ENCODE peak calls at places on chromosomes 12 and 14, in five cellular contexts. T is PC-3, J is progenitor cell of endocrine pancreas, P is fibroblast of the aortic adventitia, R is AG09309. I is an unnamed sample.

GRCh38 chr14:68182492-68182891 is 362.9 kb downstream of the RAD51B start:
- DNase-seq in T (no peak), J (no peak), P (no peak), R (no peak), I (no peak)

GRCh38 chr12:127060310-127060847 is 1206.6 kb upstream of the TMEM132C start:
- DNase-seq in T (peak; percentile 88), J (no peak), P (no peak), R (no peak), I (no peak)

GRCh38 chr14:59262717-59263469 is 74.4 kb downstream of the DAAM1 start:
- DNase-seq in T (peak; percentile 77), J (no peak), P (no peak), R (no peak), I (no peak)

GRCh38 chr14:75409425-75410205 is 18.2 kb upstream of the JDP2 start:
- DNase-seq in T (no peak), J (no peak), P (no peak), R (no peak), I (no peak)

GRCh38 chr12:70243510-70244331 is 488 bp downstream of the CNOT2 start:
- DNase-seq in T (peak; percentile 44), J (peak; percentile 14), P (peak; percentile 57), R (no peak), I (peak; percentile 74)

GRCh38 chr14:65927871-65928270 is 515.3 kb downstream of the FUT8 start:
- DNase-seq in T (no peak), J (peak; percentile 28), P (no peak), R (no peak), I (no peak)

GRCh38 chr12:98485792-98486347 is 29.5 kb upstream of the TMPO start:
- DNase-seq in T (no peak), J (no peak), P (no peak), R (no peak), I (no peak)

GRCh38 chr14:51860164-51860835 is at the start of gene GNG2:
- DNase-seq in T (peak; percentile 73), J (peak; percentile 37), P (peak; percentile 56), R (no peak), I (peak; percentile 86)

GRCh38 chr12:97995085-97995484 is 520.3 kb upstream of the TMPO start:
- DNase-seq in T (no peak), J (no peak), P (no peak), R (no peak), I (no peak)

GRCh38 chr14:26290007-26290530 is 307.8 kb downstream of the NOVA1 start:
- DNase-seq in T (peak; percentile 55), J (no peak), P (peak; percentile 83), R (no peak), I (peak; percentile 72)

GRCh38 chr14:92603309-92604257 is 90.0 kb downstream of the RIN3 start:
- DNase-seq in T (peak; percentile 68), J (no peak), P (peak; percentile 76), R (peak; percentile 78), I (peak; percentile 93)
- TF ChIP-seq CTCF in T (peak; percentile 68), J (no peak), P (peak; percentile 5), R (peak; percentile 42), I (peak; percentile 6)

GRCh38 chr12:121811434-121812319 is 7.9 kb downstream of the SETD1B start:
- DNase-seq in T (peak; percentile 84), J (peak; percentile 84), P (peak; percentile 63), R (no peak), I (peak; percentile 79)
- TF ChIP-seq CTCF in T (peak; percentile 97), J (peak; percentile 100), P (peak; percentile 70), R (peak; percentile 59), I (peak; percentile 52)

DNA sequence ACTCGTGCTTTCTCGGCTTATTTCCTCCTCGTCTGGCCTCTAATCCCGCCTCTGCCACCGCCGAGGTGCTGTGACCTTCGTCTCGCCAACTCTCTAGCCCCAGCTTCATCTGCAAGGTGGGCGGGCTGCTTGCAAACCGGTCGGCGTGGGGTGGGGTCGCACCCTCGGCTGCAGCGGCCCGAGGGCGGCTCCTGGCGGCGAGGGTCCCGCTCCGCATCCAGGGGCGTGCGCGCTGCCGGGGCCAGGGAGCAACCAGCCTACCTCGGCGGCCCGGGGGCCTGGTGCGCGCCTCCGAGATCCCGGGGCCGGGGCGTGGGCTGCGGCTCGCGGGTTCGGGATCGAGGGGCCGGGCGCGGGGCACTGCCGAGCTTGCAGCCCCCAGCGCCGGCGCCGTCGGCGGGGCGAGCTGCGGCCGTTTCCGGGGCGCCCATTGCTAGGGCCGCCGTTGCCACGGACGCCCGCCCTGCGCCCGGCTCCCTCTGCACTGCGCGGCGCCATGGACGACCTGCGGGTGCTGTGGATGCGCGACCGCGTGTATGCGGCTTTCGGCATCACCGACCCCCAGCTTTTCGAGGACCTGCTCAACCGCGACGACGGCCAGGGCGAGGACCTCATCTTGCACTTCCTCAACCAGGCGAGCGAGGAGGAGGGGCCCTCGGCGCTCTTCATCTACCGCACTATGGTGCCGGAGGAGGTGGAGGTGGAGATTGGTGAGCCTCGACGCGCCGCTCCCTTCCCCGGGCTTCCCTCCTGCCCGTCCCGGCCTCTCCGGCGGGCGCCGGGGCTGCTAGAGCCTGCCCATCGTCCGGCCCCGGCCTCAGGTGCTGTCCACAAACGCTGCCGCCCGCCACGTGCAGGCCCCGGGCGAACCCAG is at the start of gene DNAH10:
- DNase-seq in T (no peak), J (peak; percentile 76), P (no peak), R (no peak), I (peak; percentile 35)
- TF ChIP-seq CTCF in T (no peak), J (peak; percentile 73), P (no peak), R (peak; percentile 13), I (no peak)

DNA sequence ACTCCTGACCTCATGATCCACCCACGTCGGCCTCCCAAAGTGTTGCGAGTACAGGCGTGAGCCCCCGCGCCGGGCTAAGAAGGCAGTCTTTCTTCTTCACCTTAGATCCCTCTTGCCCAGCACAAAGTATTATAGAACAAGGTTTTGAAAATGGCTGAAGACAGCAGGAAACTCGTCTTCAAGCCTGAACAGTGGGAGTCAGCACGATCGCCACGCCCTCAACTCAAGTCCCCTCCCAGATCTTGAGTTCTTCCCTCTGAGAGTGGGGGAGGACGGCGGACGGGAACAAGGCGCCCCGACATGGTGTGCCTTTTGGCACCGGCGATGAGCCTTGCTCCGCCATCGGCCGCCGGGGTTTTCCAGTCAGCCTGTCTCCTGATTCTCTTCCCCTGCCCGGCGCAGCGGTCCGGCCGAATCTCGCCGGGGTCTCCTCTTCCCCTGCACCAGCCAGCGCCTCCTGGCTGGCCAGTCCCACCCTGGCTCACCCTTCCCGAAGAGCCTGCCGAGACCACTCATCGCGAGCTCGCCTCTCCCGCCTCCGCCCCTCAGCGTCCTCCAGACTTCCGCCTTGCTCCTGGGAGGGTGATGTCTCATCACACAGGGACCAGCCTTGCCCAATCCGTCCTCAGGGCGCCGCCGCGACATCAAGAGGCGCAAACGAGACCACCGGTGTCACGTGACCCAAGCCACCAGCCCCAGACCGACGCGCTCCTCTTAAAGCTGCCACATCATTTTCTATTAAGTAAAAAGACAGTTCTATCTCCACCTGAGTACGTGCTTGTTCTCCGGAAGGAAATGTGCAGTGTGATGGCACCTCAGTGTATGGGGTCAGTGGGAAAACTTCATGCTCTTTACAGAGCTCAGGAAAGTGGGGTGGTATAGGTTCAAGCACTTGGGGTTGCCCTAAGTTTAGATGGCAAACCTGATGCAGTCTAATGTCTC is at the start of gene CHMP4A:
- DNase-seq in T (peak; percentile 97), J (peak; percentile 89), P (peak; percentile 97), R (peak; percentile 89), I (peak; percentile 99)
- TF ChIP-seq CTCF in T (no peak), J (peak; percentile 15), P (peak; percentile 42), R (peak; percentile 36), I (peak; percentile 22)

GRCh38 chr14:53954551-53955233 is 1.9 kb downstream of the BMP4 start:
- DNase-seq in T (peak; percentile 44), J (no peak), P (peak; percentile 44), R (no peak), I (peak; percentile 41)
- TF ChIP-seq CTCF in T (peak; percentile 49), J (no peak), P (no peak), R (peak; percentile 6), I (no peak)

DNA sequence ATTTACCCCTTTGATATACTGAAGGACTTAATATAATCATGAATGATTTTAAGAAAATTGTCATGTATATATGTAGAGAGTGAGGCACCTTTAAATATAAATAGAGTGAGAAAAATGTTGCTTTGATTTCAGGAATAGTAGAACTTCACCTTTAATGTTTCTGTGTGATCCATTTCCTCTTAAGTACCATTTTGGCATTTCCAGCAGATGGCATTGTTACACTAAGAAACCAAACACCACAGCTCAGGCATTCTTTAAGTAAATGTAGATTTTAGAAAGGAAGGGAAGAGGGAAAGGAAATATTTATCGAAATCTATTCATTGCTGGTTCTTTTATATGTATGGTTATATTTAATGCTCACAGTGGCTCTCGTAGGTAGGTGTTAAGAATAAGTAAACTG is 556.7 kb upstream of the FBXO33 start:
- DNase-seq in T (peak; percentile 78), J (no peak), P (peak; percentile 2), R (peak; percentile 2), I (peak; percentile 22)
- TF ChIP-seq CTCF in T (peak; percentile 93), J (peak; percentile 73), P (no peak), R (no peak), I (no peak)

GRCh38 chr12:104547239-104547638 is 90.5 kb downstream of the CHST11 start:
- DNase-seq in T (no peak), J (no peak), P (no peak), R (no peak), I (no peak)
- TF ChIP-seq CTCF in T (no peak), J (no peak), P (no peak), R (no peak), I (no peak)

DNA sequence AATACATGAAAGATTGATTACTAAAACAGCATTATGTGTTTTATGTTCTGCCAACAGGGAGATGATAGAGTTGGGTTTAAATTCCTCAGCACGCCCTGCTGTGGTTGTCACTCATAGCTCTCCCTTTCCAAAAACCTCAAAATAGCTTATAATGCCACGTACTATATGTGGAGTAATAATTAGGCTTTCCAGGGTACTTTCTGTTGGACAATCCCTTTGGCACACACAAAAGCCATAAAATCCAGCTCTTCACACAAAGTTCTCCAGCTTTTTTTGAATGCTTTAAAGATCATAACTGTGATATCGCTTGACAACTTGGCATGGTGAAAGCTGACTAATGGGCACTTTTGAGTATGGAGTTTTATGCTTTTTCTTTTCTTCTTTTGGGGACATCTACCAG is 145.3 kb upstream of the DCN start:
- DNase-seq in T (peak; percentile 44), J (no peak), P (peak; percentile 76), R (peak; percentile 63), I (peak; percentile 30)
- TF ChIP-seq CTCF in T (no peak), J (no peak), P (no peak), R (no peak), I (no peak)

GRCh38 chr12:121383601-121384019 is 16.3 kb upstream of the RNF34 start:
- DNase-seq in T (no peak), J (no peak), P (no peak), R (no peak), I (no peak)
- TF ChIP-seq CTCF in T (peak; percentile 53), J (peak; percentile 12), P (no peak), R (peak; percentile 15), I (peak; percentile 10)

I was measured in cardiac fibroblast.